ENCODE peak calls at places on chromosomes 3 and 15, in five cellular contexts. C is HEK293T, M is pons, A is activated gamma-delta T cell treated with Interleukin-2 at 50 U/mL for 16 hours, N is NCI-H748 treated with DMSO at 0.1 percent for 48 hours. Q is an unnamed sample.

GRCh38 chr3:195899701-195900425 is 8.5 kb downstream of the TNK2 start:
- DNase-seq in C (no peak), M (no peak), A (no peak), N (no peak), Q (no peak)

GRCh38 chr15:65569728-65570127 is 39.5 kb downstream of the HACD3 start:
- DNase-seq in C (no peak), M (no peak), A (no peak), N (no peak), Q (no peak)

GRCh38 chr3:66411436-66411835 is 89.4 kb downstream of the LRIG1 start:
- DNase-seq in C (no peak), M (no peak), A (no peak), N (no peak), Q (no peak)

GRCh38 chr3:155292693-155293092 is 790 bp downstream of the STRIT1 start:
- DNase-seq in C (no peak), M (no peak), A (no peak), N (no peak), Q (no peak)

GRCh38 chr15:43210807-43211206 is 10.0 kb downstream of the EPB42 start:
- DNase-seq in C (no peak), M (no peak), A (no peak), N (no peak), Q (no peak)

GRCh38 chr3:89690649-89691048 is 583.2 kb downstream of the EPHA3 start:
- DNase-seq in C (no peak), M (no peak), A (no peak), N (no peak), Q (no peak)

GRCh38 chr15:53031469-53031868 is 241.3 kb upstream of the ONECUT1 start:
- DNase-seq in C (no peak), M (no peak), A (no peak), N (no peak), Q (no peak)

GRCh38 chr3:178405456-178405970 is 130.7 kb upstream of the KCNMB2 start:
- DNase-seq in C (no peak), M (no peak), A (no peak), N (no peak), Q (no peak)

GRCh38 chr3:9549600-9549999 is 4.0 kb downstream of the LHFPL4 start:
- DNase-seq in C (no peak), M (no peak), A (no peak), N (no peak), Q (no peak)

GRCh38 chr3:95705786-95706418 is 1108.5 kb upstream of the EPHA6 start:
- DNase-seq in C (no peak), M (peak), A (no peak), N (peak), Q (peak)

GRCh38 chr3:168678730-168679129 is 583.0 kb upstream of the GOLIM4 start:
- DNase-seq in C (no peak), M (no peak), A (no peak), N (no peak), Q (no peak)

GRCh38 chr3:15794842-15795562 is 2.8 kb downstream of the ANKRD28 start:
- DNase-seq in C (no peak), M (peak), A (no peak), N (no peak), Q (no peak)

GRCh38 chr15:90419738-90420487 is 31.9 kb downstream of the IQGAP1 start:
- DNase-seq in C (no peak), M (no peak), A (no peak), N (no peak), Q (no peak)

GRCh38 chr3:52896613-52897012 is 735 bp downstream of the STIMATE start:
- DNase-seq in C (peak), M (no peak), A (no peak), N (peak), Q (no peak)

GRCh38 chr3:130932979-130933378 is 39.1 kb downstream of the ATP2C1 start:
- DNase-seq in C (no peak), M (no peak), A (no peak), N (no peak), Q (no peak)

GRCh38 chr3:5875056-5875455 is 687.5 kb downstream of the EDEM1 start:
- DNase-seq in C (no peak), M (peak), A (no peak), N (no peak), Q (no peak)

GRCh38 chr3:14561051-14561634 is 21.0 kb upstream of the GRIP2 start:
- DNase-seq in C (no peak), M (no peak), A (no peak), N (no peak), Q (no peak)

GRCh38 chr15:96331141-96331941 is 841 bp downstream of the NR2F2 start:
- DNase-seq in C (no peak), M (no peak), A (no peak), N (no peak), Q (no peak)

GRCh38 chr15:85955501-85956391 is 123.9 kb upstream of the AGBL1 start:
- DNase-seq in C (no peak), M (no peak), A (no peak), N (no peak), Q (no peak)

GRCh38 chr3:124587053-124587408 is 143.2 kb upstream of the UMPS start:
- DNase-seq in C (no peak), M (no peak), A (no peak), N (no peak), Q (no peak)

GRCh38 chr3:150581174-150581573 is 21.9 kb upstream of the SELENOT start:
- DNase-seq in C (no peak), M (no peak), A (no peak), N (no peak), Q (no peak)

GRCh38 chr3:29468150-29468549 is 187.3 kb downstream of the RBMS3 start:
- DNase-seq in C (no peak), M (no peak), A (no peak), N (no peak), Q (no peak)

GRCh38 chr3:24512564-24513197 is 18.0 kb upstream of the THRB start:
- DNase-seq in C (no peak), M (no peak), A (no peak), N (no peak), Q (no peak)

GRCh38 chr15:80659375-80659774 is 35.7 kb upstream of the ABHD17C start:
- DNase-seq in C (no peak), M (no peak), A (no peak), N (no peak), Q (no peak)

GRCh38 chr3:183475019-183475418 is 46.6 kb upstream of the MCF2L2 start:
- DNase-seq in C (no peak), M (no peak), A (no peak), N (no peak), Q (no peak)

GRCh38 chr3:178439504-178439903 is 96.7 kb upstream of the KCNMB2 start:
- DNase-seq in C (no peak), M (no peak), A (no peak), N (no peak), Q (no peak)

GRCh38 chr15:80982205-80982604 is 7.4 kb downstream of the MESD start:
- DNase-seq in C (no peak), M (no peak), A (no peak), N (no peak), Q (no peak)